ENCODE peak calls at places on chromosomes 5 and 9, in five cellular contexts. N, G, K, O and M are unnamed samples.

GRCh38 chr9:130030821-130031481 is 12.0 kb downstream of the FNBP1 start:
- DNase-seq in O (no peak), N (no peak), G (no peak), K (no peak), M (no peak)

GRCh38 chr5:39992617-39993203 is 567.9 kb upstream of the DAB2 start:
- DNase-seq in N (no peak), K (no peak), G (no peak), O (no peak), M (no peak)

GRCh38 chr9:105712773-105713172 is 18.4 kb downstream of the TMEM38B start:
- DNase-seq in K (no peak), O (no peak), G (no peak), N (no peak), M (no peak)

GRCh38 chr5:155189981-155190380 is 176.4 kb downstream of the KIF4B start:
- DNase-seq in K (no peak), G (no peak), O (peak; percentile 36), N (peak; percentile 8), M (no peak)

GRCh38 chr5:45410304-45410995 is 285.7 kb downstream of the HCN1 start:
- DNase-seq in O (no peak), N (no peak), G (no peak), K (no peak), M (no peak)

GRCh38 chr5:4640793-4641192 is 499.3 kb upstream of the ADAMTS16 start:
- DNase-seq in G (no peak), K (no peak), O (no peak), N (peak; percentile 70), M (no peak)

GRCh38 chr9:95785209-95785608 is 90.3 kb upstream of the ERCC6L2 start:
- DNase-seq in K (no peak), O (no peak), G (no peak), N (no peak), M (no peak)

GRCh38 chr5:146947181-146947941 is 68.8 kb upstream of the PPP2R2B start:
- DNase-seq in N (peak; percentile 62), K (peak; percentile 1), G (peak; percentile 10), O (peak; percentile 29), M (no peak)

GRCh38 chr9:136278221-136278620 is 25.7 kb downstream of the CCDC187 start:
- DNase-seq in K (no peak), N (no peak), G (no peak), O (no peak), M (no peak)

GRCh38 chr5:149735066-149735465 is 5.0 kb downstream of the PPARGC1B start:
- DNase-seq in O (peak; percentile 15), N (peak; percentile 28), K (no peak), G (peak; percentile 43), M (no peak)

GRCh38 chr5:170132642-170133448 is 27.1 kb downstream of the FOXI1 start:
- DNase-seq in N (no peak), K (peak; percentile 55), G (no peak), O (no peak), M (peak; percentile 67)

GRCh38 chr9:129095908-129096307 is 14.7 kb downstream of the CRAT start:
- DNase-seq in K (no peak), N (no peak), O (no peak), G (no peak), M (no peak)

GRCh38 chr5:140642718-140643117 is 3.5 kb downstream of the TMCO6 start:
- DNase-seq in G (no peak), K (no peak), O (no peak), N (no peak), M (peak; percentile 80)

GRCh38 chr9:125262217-125262991 is 778 bp downstream of the GAPVD1 start:
- DNase-seq in G (no peak), N (no peak), O (no peak), K (peak; percentile 15), M (no peak)

GRCh38 chr5:151086905-151087360 is 6.1 kb upstream of the TNIP1 start:
- DNase-seq in G (peak; percentile 44), O (peak; percentile 76), K (no peak), N (no peak), M (no peak)

GRCh38 chr5:25255128-25255527 is 610.4 kb upstream of the CDH10 start:
- DNase-seq in G (no peak), N (no peak), O (no peak), K (no peak), M (no peak)

GRCh38 chr9:93684806-93685553 is 108.6 kb downstream of the PHF2 start:
- DNase-seq in G (no peak), N (peak; percentile 51), K (no peak), O (no peak), M (no peak)

GRCh38 chr5:74762599-74762998 is 4.3 kb downstream of the GFM2 start:
- DNase-seq in K (peak; percentile 70), O (peak; percentile 54), G (no peak), N (no peak), M (peak; percentile 27)

GRCh38 chr9:93541005-93541404 is 35.4 kb upstream of the PHF2 start:
- DNase-seq in K (no peak), G (no peak), N (no peak), O (no peak), M (no peak)

GRCh38 chr5:83401775-83402174 is 69.8 kb upstream of the VCAN start:
- DNase-seq in O (no peak), G (no peak), N (peak; percentile 15), K (no peak), M (no peak)

GRCh38 chr9:131656356-131657030 is 83.4 kb downstream of the RAPGEF1 start:
- DNase-seq in N (no peak), K (no peak), O (no peak), G (peak; percentile 51), M (no peak)

GRCh38 chr5:39518516-39518915 is 93.7 kb upstream of the DAB2 start:
- DNase-seq in G (no peak), K (peak; percentile 46), N (peak; percentile 25), O (no peak), M (peak; percentile 90)

GRCh38 chr9:82147798-82148440 is 159.3 kb downstream of the SPATA31D1 start:
- DNase-seq in K (peak; percentile 53), N (no peak), O (no peak), G (no peak), M (no peak)

GRCh38 chr5:68232272-68232671 is 16.7 kb downstream of the PIK3R1 start:
- DNase-seq in K (no peak), N (no peak), O (no peak), G (no peak), M (no peak)

GRCh38 chr5:126469925-126470324 is 46.7 kb downstream of the GRAMD2B start:
- DNase-seq in O (no peak), N (no peak), K (no peak), G (peak; percentile 52), M (no peak)

GRCh38 chr5:2038337-2039179 is 155.8 kb upstream of the IRX4 start:
- DNase-seq in N (peak; percentile 95), O (no peak), G (peak; percentile 29), K (no peak), M (no peak)

GRCh38 chr9:129221233-129221632 is 43.2 kb upstream of the IER5L start:
- DNase-seq in N (no peak), O (no peak), G (peak; percentile 44), K (no peak), M (no peak)

GRCh38 chr5:42718591-42718990 is 38.0 kb upstream of the CCDC152 start:
- DNase-seq in G (no peak), O (no peak), N (no peak), K (no peak), M (no peak)

GRCh38 chr9:134602547-134603362 is 38.8 kb upstream of the COL5A1 start:
- DNase-seq in K (peak; percentile 99), O (peak; percentile 16), G (no peak), N (no peak), M (peak; percentile 98)

GRCh38 chr5:150846651-150847333 is 471 bp downstream of the IRGM start:
- DNase-seq in O (peak; percentile 53), K (peak; percentile 82), G (peak; percentile 87), N (peak; percentile 89), M (peak; percentile 37)

GRCh38 chr5:96709152-96709821 is 47.1 kb downstream of the CAST start:
- DNase-seq in K (peak; percentile 74), O (no peak), N (no peak), G (peak; percentile 53), M (peak; percentile 51)

GRCh38 chr9:117189121-117189520 is 225.7 kb downstream of the ASTN2 start:
- DNase-seq in N (no peak), O (no peak), G (no peak), K (no peak), M (no peak)

GRCh38 chr9:137312852-137313325 is 10.8 kb upstream of the NRARP start:
- DNase-seq in O (no peak), K (no peak), G (no peak), N (no peak), M (no peak)

GRCh38 chr5:94893404-94894145 is 275.1 kb downstream of the SLF1 start:
- DNase-seq in K (peak; percentile 13), N (peak; percentile 79), O (no peak), G (no peak), M (no peak)

GRCh38 chr9:39108145-39108544 is 179.8 kb downstream of the CNTNAP3 start:
- DNase-seq in G (no peak), K (no peak), N (no peak), O (no peak), M (no peak)

GRCh38 chr9:81289622-81290021 is 399.7 kb downstream of the TLE1 start:
- DNase-seq in K (no peak), G (no peak), O (no peak), N (no peak), M (no peak)

GRCh38 chr9:126419475-126419874 is 92.8 kb downstream of the MVB12B start:
- DNase-seq in O (peak; percentile 14), N (no peak), K (no peak), G (no peak), M (no peak)